ENCODE peak calls at places on chromosomes 2 and 18, in four cellular contexts. I is testis, A is adrenal gland, S is A549. O is an unnamed sample.

GRCh38 chr2:241968417-241968816 is 98.9 kb downstream of the RTP5 start:
- DNase-seq in I (no peak), A (no peak), S (no peak), O (no peak)

GRCh38 chr2:43766006-43766405 is 7.8 kb upstream of the DYNC2LI1 start:
- DNase-seq in S (no peak), A (no peak), I (no peak), O (no peak)

GRCh38 chr2:86480105-86480504 is 38.9 kb downstream of the KDM3A start:
- DNase-seq in S (no peak), I (peak), A (peak), O (no peak)

GRCh38 chr2:155412599-155412998 is 714.1 kb downstream of the KCNJ3 start:
- DNase-seq in A (no peak), S (no peak), I (no peak), O (no peak)

GRCh38 chr18:13548106-13548819 is 178.1 kb downstream of the FAM210A start:
- DNase-seq in I (no peak), A (no peak), S (no peak), O (peak)

GRCh38 chr2:186639939-186640338 is 50.1 kb downstream of the ITGAV start:
- DNase-seq in I (no peak), S (no peak), A (no peak), O (no peak)

GRCh38 chr2:17334300-17334699 is 183.9 kb downstream of the RAD51AP2 start:
- DNase-seq in I (no peak), A (no peak), S (no peak), O (no peak)

GRCh38 chr2:29456429-29456828 is 341.2 kb downstream of the CLIP4 start:
- DNase-seq in A (no peak), I (no peak), S (no peak), O (no peak)

GRCh38 chr2:238988105-238988504 is 140.2 kb downstream of the TWIST2 start:
- DNase-seq in S (no peak), A (no peak), I (no peak), O (no peak)

GRCh38 chr2:72386288-72386687 is 238.6 kb upstream of the CYP26B1 start:
- DNase-seq in S (peak), A (no peak), I (no peak), O (no peak)

GRCh38 chr2:81872043-81872442 is 1567.5 kb upstream of the LRRTM1 start:
- DNase-seq in A (no peak), I (no peak), S (no peak), O (no peak)

GRCh38 chr2:176174382-176174834 is 14.1 kb upstream of the HOXD1 start:
- DNase-seq in A (no peak), S (no peak), I (no peak), O (no peak)

GRCh38 chr2:188189356-188189755 is 102.3 kb upstream of the GULP1 start:
- DNase-seq in A (no peak), S (no peak), I (no peak), O (no peak)

GRCh38 chr2:8298783-8299182 is 383.1 kb upstream of the ID2 start:
- DNase-seq in S (no peak), A (peak), I (peak), O (peak)

GRCh38 chr18:44742741-44743311 is 62.1 kb downstream of the SETBP1 start:
- DNase-seq in S (peak), A (peak), I (peak), O (no peak)

GRCh38 chr2:11123856-11124759 is 31.2 kb upstream of the SLC66A3 start:
- DNase-seq in I (peak), A (peak), S (peak), O (no peak)

GRCh38 chr18:11996190-11996754 is 15.0 kb downstream of the IMPA2 start:
- DNase-seq in I (no peak), S (no peak), A (no peak), O (no peak)

GRCh38 chr2:24594283-24594682 is 103.2 kb downstream of the NCOA1 start:
- DNase-seq in S (no peak), A (no peak), I (no peak), O (no peak)

GRCh38 chr2:119638891-119639539 is 40.0 kb upstream of the TMEM177 start:
- DNase-seq in S (no peak), A (no peak), I (no peak), O (no peak)

GRCh38 chr18:79938196-79938595 is 13.3 kb downstream of the SLC66A2 start:
- DNase-seq in I (peak), A (no peak), S (no peak), O (no peak)

GRCh38 chr2:145957929-145958328 is 1438.0 kb upstream of the ZEB2 start:
- DNase-seq in I (no peak), S (peak), A (no peak), O (no peak)

GRCh38 chr2:199488772-199489400 is 31.1 kb upstream of the SATB2 start:
- DNase-seq in A (peak), I (peak), S (peak), O (peak)

GRCh38 chr18:24315170-24315569 is 82.5 kb downstream of the OSBPL1A start:
- DNase-seq in A (no peak), S (no peak), I (no peak), O (no peak)

GRCh38 chr2:97935719-97936161 is 60.0 kb downstream of the TMEM131 start:
- DNase-seq in I (no peak), A (no peak), S (peak), O (no peak)

GRCh38 chr18:47747260-47747795 is 183.1 kb downstream of the SMAD2 start:
- DNase-seq in I (no peak), S (no peak), A (no peak), O (peak)

GRCh38 chr2:101114268-101114783 is 36.9 kb downstream of the TBC1D8 start:
- DNase-seq in I (no peak), S (no peak), A (no peak), O (no peak)

GRCh38 chr2:241871538-241872312 is 2.2 kb downstream of the RTP5 start:
- DNase-seq in I (no peak), S (no peak), A (no peak), O (no peak)

GRCh38 chr2:31334311-31335026 is 80.1 kb downstream of the XDH start:
- DNase-seq in S (no peak), I (no peak), A (no peak), O (no peak)

GRCh38 chr2:101560780-101561315 is 85.9 kb upstream of the RFX8 start:
- DNase-seq in A (no peak), S (no peak), I (no peak), O (no peak)

GRCh38 chr2:43210467-43211303 is 15.7 kb downstream of the ZFP36L2 start:
- DNase-seq in A (no peak), S (no peak), I (peak), O (no peak)

GRCh38 chr2:203579730-203580129 is 44.6 kb upstream of the RAPH1 start:
- DNase-seq in A (no peak), S (no peak), I (no peak), O (no peak)

GRCh38 chr2:138223321-138223720 is 259.0 kb downstream of the HNMT start:
- DNase-seq in I (no peak), A (no peak), S (peak), O (no peak)

GRCh38 chr2:238513346-238513745 is 86.6 kb downstream of the ASB1 start:
- DNase-seq in I (peak), S (peak), A (peak), O (no peak)

GRCh38 chr2:120729410-120730052 is 6.1 kb upstream of the GLI2 start:
- DNase-seq in I (peak), A (no peak), S (peak), O (no peak)

GRCh38 chr2:64654993-64655666 is 1.4 kb upstream of the SERTAD2 start:
- DNase-seq in I (no peak), S (peak), A (no peak), O (no peak)

GRCh38 chr2:169819106-169819505 is 5.6 kb downstream of the METTL5 start:
- DNase-seq in I (no peak), S (no peak), A (no peak), O (no peak)

GRCh38 chr18:51621103-51621969 is 423.9 kb upstream of the MEX3C start:
- DNase-seq in A (peak), S (peak), I (peak), O (no peak)

GRCh38 chr2:161166538-161167409 is 6.5 kb downstream of the TANK start:
- DNase-seq in I (no peak), A (no peak), S (no peak), O (no peak)
- H3K4me3 ChIP-seq in I (no peak), A (no peak), S (no peak), O (no peak)

DNA sequence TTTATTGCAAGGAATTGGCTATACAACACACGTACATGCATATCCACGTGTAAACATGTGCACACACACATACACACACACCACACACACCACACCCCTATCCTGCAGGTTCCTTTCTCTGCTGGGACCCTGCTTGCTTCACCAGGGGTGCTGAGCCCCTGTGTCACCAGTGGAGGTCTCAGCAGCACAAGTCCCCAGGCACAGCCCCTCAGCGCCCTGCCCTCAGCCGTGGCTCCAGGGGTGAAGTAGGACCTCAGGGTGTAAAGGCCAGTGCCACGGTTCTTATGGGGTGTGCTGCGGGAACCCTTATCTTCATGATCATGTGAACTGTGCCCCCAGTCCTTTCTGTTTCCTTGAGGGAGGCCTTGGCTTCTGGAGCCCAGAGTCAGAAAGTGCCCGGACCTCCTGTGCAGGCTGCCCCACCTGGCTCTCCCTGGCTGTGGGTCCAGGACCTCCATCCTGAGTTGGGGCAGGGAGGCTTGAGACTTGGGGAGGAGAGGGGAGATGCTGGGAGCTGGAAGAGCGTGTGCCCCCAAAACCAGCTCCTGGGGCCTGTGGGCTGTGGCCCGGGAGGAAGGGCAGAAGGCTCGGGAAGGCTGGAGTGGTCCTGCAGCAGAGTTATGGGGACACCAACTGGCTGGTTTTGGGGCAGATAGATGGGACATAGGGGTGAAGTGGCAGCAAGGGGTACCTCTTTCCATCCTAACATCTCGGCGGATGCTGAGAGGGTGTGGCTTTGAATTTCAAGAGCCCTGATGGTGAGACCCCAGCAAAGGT is 20.3 kb upstream of the KLF11 start:
- DNase-seq in S (no peak), A (peak), I (no peak), O (no peak)
- TF ChIP-seq CTCF in S (peak), A (no peak), I (no peak), O (no peak)

DNA sequence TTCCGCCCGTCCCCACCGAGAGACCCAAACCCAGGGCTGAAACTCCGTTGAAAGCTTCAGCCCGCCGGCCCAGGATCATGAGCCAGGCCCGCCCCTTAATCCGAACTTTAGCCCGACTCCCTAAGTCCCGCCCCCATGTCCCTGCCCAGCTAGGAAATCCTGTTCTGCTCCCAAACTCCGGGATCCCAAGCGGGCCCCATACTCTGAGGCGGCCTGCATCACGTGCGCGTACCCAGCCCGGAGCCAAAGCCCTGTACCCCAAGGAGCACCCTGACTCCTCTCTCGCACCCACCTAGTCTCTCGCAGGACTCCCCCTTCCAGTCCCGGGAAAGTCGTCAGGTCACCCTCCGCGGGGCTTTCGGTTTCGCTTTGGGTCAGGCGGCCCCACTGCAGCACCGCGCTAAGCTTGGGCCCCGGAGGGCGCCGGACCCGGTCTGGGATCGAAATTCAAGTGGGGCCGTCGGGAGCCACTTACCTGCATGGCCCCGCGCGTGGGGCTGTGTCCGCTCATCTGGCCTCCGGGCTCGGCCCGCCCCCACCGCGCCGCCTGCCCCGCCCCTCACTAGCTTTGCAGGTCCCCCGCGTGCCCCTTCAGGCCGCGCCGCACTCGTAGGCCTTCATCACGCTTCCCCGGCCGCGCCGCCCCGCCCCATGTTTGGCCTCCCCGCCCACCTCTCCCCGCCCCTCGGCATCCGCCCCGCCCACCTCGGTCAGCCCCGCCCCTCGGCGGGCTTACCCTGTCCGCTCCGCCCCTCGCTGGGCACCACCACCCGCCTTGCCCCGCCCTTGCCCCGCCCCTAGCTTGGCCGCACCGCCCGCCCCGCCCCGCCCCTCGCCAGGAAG is at the start of gene DNPEP:
- DNase-seq in I (peak), S (peak), A (peak), O (peak)
- TF ChIP-seq POLR2A in I (no peak), S (peak), A (peak), O (no peak)

DNA sequence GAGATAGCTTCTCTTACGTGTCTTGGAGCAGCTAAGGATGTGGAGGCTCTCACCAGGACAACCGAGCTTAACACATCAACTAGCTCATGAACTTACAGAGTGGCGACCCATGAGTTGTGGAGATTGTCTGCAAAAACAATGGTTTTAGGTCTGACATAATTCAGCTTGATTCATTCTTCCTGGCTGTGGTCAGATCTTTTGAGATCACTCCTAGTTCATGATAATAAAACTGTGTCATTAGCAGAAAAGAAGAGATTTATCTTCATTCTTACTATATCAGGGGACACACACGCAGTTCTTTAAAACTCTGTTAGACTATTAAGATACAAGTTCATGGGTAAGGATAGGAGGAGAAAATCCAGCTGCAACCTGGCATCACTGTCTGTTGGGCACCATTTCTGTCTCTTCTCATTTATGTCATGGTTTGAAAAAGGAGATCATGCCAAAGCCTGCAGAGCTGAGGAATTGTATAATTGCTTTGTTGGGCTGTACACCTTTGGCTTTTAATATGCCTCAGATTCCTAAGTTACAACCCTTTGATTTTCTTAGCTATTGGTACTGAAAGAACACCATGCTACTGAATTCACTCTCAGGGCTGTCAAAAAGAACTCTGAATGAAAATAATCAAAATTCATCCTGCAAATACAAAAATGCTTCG is 174.1 kb downstream of the ACKR3 start:
- DNase-seq in S (no peak), A (no peak), I (no peak), O (peak)
- H3K4me3 ChIP-seq in S (no peak), A (no peak), I (no peak), O (no peak)

O was measured in vagina.